ENCODE peak calls at places on chromosomes 6 and 20, in nine cellular contexts. F is uterus; G is CD4-positive, CD25-positive, alpha-beta regulatory T cell; X is neuronal stem cell; U is upper lobe of right lung; C is A549; Z is SK-N-MC; Q is CD8-positive, alpha-beta memory T cell; M is breast epithelium. L is an unnamed sample.

GRCh38 chr6:94862116-94862515 is 715.2 kb upstream of the MANEA start:
- DNase-seq in M (no peak), Q (no peak), G (no peak), Z (no peak), C (no peak), U (no peak), F (no peak), X (no peak), L (no peak)

GRCh38 chr20:46010491-46011405 is 2.0 kb downstream of the MMP9 start:
- DNase-seq in C (no peak), Z (no peak), Q (peak; percentile 64), U (peak; percentile 69), G (peak; percentile 53), X (no peak), M (no peak), F (no peak), L (no peak)

GRCh38 chr20:51360451-51361230 is 181.9 kb downstream of the NFATC2 start:
- DNase-seq in Q (peak; percentile 19), X (no peak), G (no peak), C (peak; percentile 59), F (no peak), U (peak; percentile 47), M (no peak), Z (no peak), L (no peak)

GRCh38 chr6:25889877-25890853 is 16.1 kb upstream of the SLC17A3 start:
- DNase-seq in M (no peak), C (no peak), G (no peak), F (no peak), Z (peak; percentile 18), Q (no peak), U (no peak), X (peak; percentile 48), L (no peak)

GRCh38 chr6:146369866-146370265 is 173.8 kb upstream of the RAB32 start:
- DNase-seq in G (no peak), Z (no peak), U (no peak), C (no peak), M (no peak), Q (no peak), X (no peak), F (no peak), L (no peak)

GRCh38 chr6:151911401-151911800 is 103.9 kb downstream of the ESR1 start:
- DNase-seq in Z (no peak), X (no peak), G (no peak), Q (no peak), M (no peak), C (no peak), F (no peak), U (no peak), L (no peak)

GRCh38 chr6:157528931-157529653 is 148.1 kb downstream of the ZDHHC14 start:
- DNase-seq in U (no peak), Q (no peak), F (peak; percentile 49), C (no peak), Z (no peak), M (no peak), X (no peak), G (no peak), L (no peak)

GRCh38 chr6:50249493-50249892 is 199.8 kb upstream of the DEFB112 start:
- DNase-seq in M (no peak), C (no peak), X (no peak), Q (no peak), F (no peak), U (no peak), G (no peak), Z (no peak), L (no peak)

GRCh38 chr6:34521463-34522288 is 34.5 kb downstream of the SPDEF start:
- DNase-seq in Z (no peak), Q (peak; percentile 44), X (no peak), C (no peak), F (no peak), M (no peak), U (peak; percentile 44), G (no peak), L (peak; percentile 30)

GRCh38 chr6:139693735-139694134 is 319.3 kb upstream of the CITED2 start:
- DNase-seq in G (no peak), Z (no peak), Q (no peak), F (no peak), U (no peak), X (no peak), C (no peak), M (no peak), L (no peak)

GRCh38 chr20:60497298-60497697 is 539.1 kb downstream of the CDH26 start:
- DNase-seq in C (no peak), Q (no peak), F (no peak), U (no peak), M (no peak), Z (no peak), G (no peak), X (no peak), L (no peak)

GRCh38 chr20:60501048-60501447 is 542.8 kb downstream of the CDH26 start:
- DNase-seq in Q (no peak), C (no peak), U (no peak), M (no peak), G (no peak), Z (no peak), X (no peak), F (no peak), L (no peak)

GRCh38 chr20:60500038-60500701 is 541.9 kb downstream of the CDH26 start:
- DNase-seq in C (no peak), F (no peak), G (no peak), M (no peak), Z (no peak), Q (no peak), X (no peak), U (no peak), L (no peak)
- H3K9me3 ChIP-seq in C (no peaks in the 10 kb centered on the region), F (no peaks in the 10 kb centered on the region), G (no peaks in the 10 kb centered on the region), M (no peaks in the 10 kb centered on the region), Z (no peaks in the 10 kb centered on the region), Q (no peaks in the 10 kb centered on the region), X (no peaks in the 10 kb centered on the region), U (no peaks in the 10 kb centered on the region), L (no peaks in the 10 kb centered on the region)

GRCh38 chr6:170293411-170293844 is 2.5 kb upstream of the DLL1 start:
- DNase-seq in Q (no peak), Z (no peak), M (no peak), F (no peak), G (no peak), C (no peak), U (no peak), X (no peak), L (no peak)

GRCh38 chr6:170296423-170296745 is 5.5 kb upstream of the DLL1 start:
- DNase-seq in U (no peak), X (no peak), F (no peak), Z (no peak), M (no peak), G (no peak), C (no peak), Q (no peak), L (no peak)

GRCh38 chr6:170293881-170294755 is 3.2 kb upstream of the DLL1 start:
- DNase-seq in G (no peak), F (no peak), C (no peak), M (no peak), U (no peak), X (peak; percentile 46), Z (no peak), Q (no peak), L (no peak)

GRCh38 chr6:170295519-170296422 is 4.9 kb upstream of the DLL1 start:
- DNase-seq in M (no peak), C (no peak), U (no peak), Q (no peak), Z (no peak), X (peak; percentile 81), G (peak; percentile 58), F (no peak), L (peak; percentile 48)

DNA sequence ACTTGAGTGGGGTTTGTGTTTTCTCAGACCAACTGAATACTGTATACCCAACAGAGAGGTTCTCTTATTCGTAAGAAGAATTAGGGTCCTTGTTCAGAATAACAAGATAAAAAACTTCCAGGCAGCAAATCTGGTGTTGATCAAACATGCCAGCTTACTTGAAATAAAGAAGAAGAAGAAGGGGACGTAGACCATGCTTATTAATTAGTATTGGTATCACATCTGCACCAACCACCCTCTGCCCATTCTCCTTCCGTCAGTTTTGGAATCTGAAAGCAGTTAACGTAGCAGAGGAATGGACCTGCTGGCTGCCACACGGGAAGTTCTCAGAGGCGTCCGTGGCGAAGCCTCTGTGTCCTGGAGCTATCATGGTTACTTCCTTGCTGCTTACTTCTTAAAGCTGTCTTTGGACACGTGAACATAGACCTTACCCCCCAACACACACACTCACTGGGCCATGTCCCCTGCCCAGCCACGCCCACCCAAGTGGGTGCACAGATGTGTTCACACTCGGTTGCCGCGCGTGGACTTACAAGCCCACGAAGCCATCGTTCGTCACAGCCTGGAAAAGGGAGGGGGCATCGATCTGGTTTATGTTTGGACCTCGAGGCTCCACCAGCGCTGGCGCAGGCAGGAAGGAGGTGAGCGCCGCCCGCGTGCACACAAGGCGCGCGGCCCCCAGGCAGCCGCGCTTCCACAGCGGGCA is 4.1 kb upstream of the DLL1 start:
- DNase-seq in F (no peak), M (no peak), Z (no peak), U (no peak), X (no peak), Q (no peak), G (peak; percentile 25), C (no peak), L (no peak)
- H3K27ac ChIP-seq in F (no peak overlapping the region), M (no peak overlapping the region), Z (no peak overlapping the region), U (no peak overlapping the region), X (no peak overlapping the region), Q (no peak overlapping the region), G (no peak overlapping the region), C (peak overlapping the region; percentile 71), L (no peak overlapping the region)

GRCh38 chr20:55667955-55668354 is 337.4 kb downstream of the CBLN4 start:
- DNase-seq in G (no peak), U (no peak), F (no peak), X (no peak), M (no peak), C (no peak), Q (no peak), Z (no peak), L (no peak)
- H3K9me3 ChIP-seq in G (peaks cover 2% of the 10 kb centered on the region), U (no peaks in the 10 kb centered on the region), F (no peaks in the 10 kb centered on the region), X (no peaks in the 10 kb centered on the region), M (no peaks in the 10 kb centered on the region), C (no peaks in the 10 kb centered on the region), Q (no peaks in the 10 kb centered on the region), Z (no peaks in the 10 kb centered on the region), L (no peaks in the 10 kb centered on the region)

GRCh38 chr6:15282334-15282733 is 36.5 kb downstream of the JARID2 start:
- DNase-seq in Z (no peak), X (no peak), C (no peak), F (no peak), M (no peak), U (no peak), G (no peak), Q (no peak), L (no peak)

GRCh38 chr6:15280961-15281360 is 35.1 kb downstream of the JARID2 start:
- DNase-seq in G (no peak), U (no peak), Z (no peak), M (no peak), X (no peak), Q (no peak), C (no peak), F (no peak), L (no peak)

GRCh38 chr6:15287670-15288069 is 41.8 kb downstream of the JARID2 start:
- DNase-seq in Z (no peak), Q (no peak), M (no peak), G (no peak), F (no peak), X (no peak), C (no peak), U (no peak), L (no peak)

GRCh38 chr6:15285682-15286294 is 39.9 kb downstream of the JARID2 start:
- DNase-seq in U (no peak), Q (no peak), Z (no peak), G (no peak), C (no peak), X (no peak), F (no peak), M (no peak), L (no peak)

GRCh38 chr6:15283986-15284361 is 38.1 kb downstream of the JARID2 start:
- DNase-seq in Q (no peak), U (no peak), X (no peak), G (no peak), F (no peak), C (no peak), Z (no peak), M (no peak), L (no peak)
- H3K27ac ChIP-seq in Q (no peak overlapping the region), U (no peak overlapping the region), X (no peak overlapping the region), G (no peak overlapping the region), F (no peak overlapping the region), C (peak overlapping the region; percentile 69), Z (peak overlapping the region; percentile 63), M (no peak overlapping the region), L (no peak overlapping the region)

L was measured in pancreas.